ENCODE peak calls at places on chromosomes 16 and 17, in seven cellular contexts. One of them, this sample, is unnamed.
A peak's percentile ranks its signal among the peaks of the same experiment; 100 is the strongest.

GRCh38 chr16:31487720-31488629 is 5.1 kb downstream of the SLC5A2 start:
- DNase-seq in esophagus muscularis mucosa: no peak
- DNase-seq in body of pancreas: peak; percentile 63
- DNase-seq in tibial nerve: no peak
- DNase-seq in prostate gland: peak; percentile 39
- DNase-seq in A673: peak; percentile 60
- DNase-seq in cardiac muscle cell: peak; percentile 70
- DNase-seq in this sample: no peak

GRCh38 chr16:79380990-79381389 is 219.5 kb downstream of the MAF start:
- DNase-seq in esophagus muscularis mucosa: no peak
- DNase-seq in body of pancreas: no peak
- DNase-seq in tibial nerve: no peak
- DNase-seq in prostate gland: no peak
- DNase-seq in A673: no peak
- DNase-seq in cardiac muscle cell: no peak
- DNase-seq in this sample: no peak

GRCh38 chr17:73420897-73421296 is 109.1 kb upstream of the CDC42EP4 start:
- DNase-seq in esophagus muscularis mucosa: no peak
- DNase-seq in body of pancreas: no peak
- DNase-seq in tibial nerve: no peak
- DNase-seq in prostate gland: no peak
- DNase-seq in A673: peak; percentile 47
- DNase-seq in cardiac muscle cell: no peak
- DNase-seq in this sample: peak; percentile 34

GRCh38 chr17:36837616-36838272 is 99.5 kb upstream of the LHX1 start:
- DNase-seq in esophagus muscularis mucosa: no peak
- DNase-seq in body of pancreas: no peak
- DNase-seq in tibial nerve: no peak
- DNase-seq in prostate gland: no peak
- DNase-seq in A673: peak; percentile 27
- DNase-seq in cardiac muscle cell: no peak
- DNase-seq in this sample: no peak

GRCh38 chr16:85650864-85651811 is 37.6 kb downstream of the GINS2 start:
- DNase-seq in esophagus muscularis mucosa: no peak
- DNase-seq in body of pancreas: peak; percentile 53
- DNase-seq in tibial nerve: no peak
- DNase-seq in prostate gland: no peak
- DNase-seq in A673: peak; percentile 58
- DNase-seq in cardiac muscle cell: no peak
- DNase-seq in this sample: peak; percentile 47

GRCh38 chr16:19167710-19168172 is 299 bp upstream of the SYT17 start:
- DNase-seq in esophagus muscularis mucosa: no peak
- DNase-seq in body of pancreas: peak; percentile 69
- DNase-seq in tibial nerve: no peak
- DNase-seq in prostate gland: peak; percentile 71
- DNase-seq in A673: peak; percentile 80
- DNase-seq in cardiac muscle cell: peak; percentile 79
- DNase-seq in this sample: peak; percentile 57

GRCh38 chr16:73025111-73025505 is 22.8 kb downstream of the ZFHX3 start:
- DNase-seq in esophagus muscularis mucosa: no peak
- DNase-seq in body of pancreas: no peak
- DNase-seq in tibial nerve: no peak
- DNase-seq in prostate gland: no peak
- DNase-seq in A673: no peak
- DNase-seq in cardiac muscle cell: no peak
- DNase-seq in this sample: no peak

GRCh38 chr16:84548971-84549844 is 44.7 kb upstream of the MEAK7 start:
- DNase-seq in esophagus muscularis mucosa: no peak
- DNase-seq in body of pancreas: peak; percentile 24
- DNase-seq in tibial nerve: no peak
- DNase-seq in prostate gland: no peak
- DNase-seq in A673: no peak
- DNase-seq in cardiac muscle cell: no peak
- DNase-seq in this sample: no peak

GRCh38 chr17:59124665-59125064 is 18.0 kb upstream of the TRIM37 start:
- DNase-seq in esophagus muscularis mucosa: no peak
- DNase-seq in body of pancreas: no peak
- DNase-seq in tibial nerve: no peak
- DNase-seq in prostate gland: no peak
- DNase-seq in A673: no peak
- DNase-seq in cardiac muscle cell: no peak
- DNase-seq in this sample: no peak

GRCh38 chr16:75402821-75403475 is 30.4 kb downstream of the CFDP1 start:
- DNase-seq in esophagus muscularis mucosa: no peak
- DNase-seq in body of pancreas: peak; percentile 24
- DNase-seq in tibial nerve: peak; percentile 28
- DNase-seq in prostate gland: no peak
- DNase-seq in A673: peak; percentile 65
- DNase-seq in cardiac muscle cell: peak; percentile 40
- DNase-seq in this sample: peak; percentile 42

GRCh38 chr16:17470002-17470870 is 524 bp downstream of the XYLT1 start:
- DNase-seq in esophagus muscularis mucosa: no peak
- DNase-seq in body of pancreas: no peak
- DNase-seq in tibial nerve: no peak
- DNase-seq in prostate gland: no peak
- DNase-seq in A673: no peak
- DNase-seq in cardiac muscle cell: peak; percentile 57
- DNase-seq in this sample: peak; percentile 55

GRCh38 chr16:67339453-67339852 is 12.8 kb downstream of the LRRC36 start:
- DNase-seq in esophagus muscularis mucosa: peak; percentile 8
- DNase-seq in body of pancreas: no peak
- DNase-seq in tibial nerve: no peak
- DNase-seq in prostate gland: no peak
- DNase-seq in A673: no peak
- DNase-seq in cardiac muscle cell: no peak
- DNase-seq in this sample: peak; percentile 16

GRCh38 chr17:44235583-44235936 is 16.1 kb upstream of the UBTF start:
- DNase-seq in esophagus muscularis mucosa: no peak
- DNase-seq in body of pancreas: no peak
- DNase-seq in tibial nerve: no peak
- DNase-seq in prostate gland: no peak
- DNase-seq in A673: no peak
- DNase-seq in cardiac muscle cell: no peak
- DNase-seq in this sample: no peak

GRCh38 chr17:57750109-57750845 is 5.2 kb upstream of the CCDC182 start:
- DNase-seq in esophagus muscularis mucosa: no peak
- DNase-seq in body of pancreas: peak; percentile 46
- DNase-seq in tibial nerve: no peak
- DNase-seq in prostate gland: no peak
- DNase-seq in A673: no peak
- DNase-seq in cardiac muscle cell: no peak
- DNase-seq in this sample: peak; percentile 11

GRCh38 chr17:16516594-16517018 is 24.6 kb upstream of the LRRC75A start:
- DNase-seq in esophagus muscularis mucosa: no peak
- DNase-seq in body of pancreas: no peak
- DNase-seq in tibial nerve: peak; percentile 20
- DNase-seq in prostate gland: no peak
- DNase-seq in A673: peak; percentile 68
- DNase-seq in cardiac muscle cell: peak; percentile 64
- DNase-seq in this sample: no peak

GRCh38 chr16:73213761-73214480 is 166.0 kb upstream of the ZFHX3 start:
- DNase-seq in esophagus muscularis mucosa: no peak
- DNase-seq in body of pancreas: no peak
- DNase-seq in tibial nerve: no peak
- DNase-seq in prostate gland: peak; percentile 58
- DNase-seq in A673: no peak
- DNase-seq in cardiac muscle cell: no peak
- DNase-seq in this sample: no peak

GRCh38 chr17:27975146-27976011 is 67.1 kb upstream of the NLK start:
- DNase-seq in esophagus muscularis mucosa: no peak
- DNase-seq in body of pancreas: peak; percentile 43
- DNase-seq in tibial nerve: no peak
- DNase-seq in prostate gland: no peak
- DNase-seq in A673: no peak
- DNase-seq in cardiac muscle cell: no peak
- DNase-seq in this sample: no peak

GRCh38 chr17:17151055-17151454 is 55.1 kb downstream of the PLD6 start:
- DNase-seq in esophagus muscularis mucosa: no peak
- DNase-seq in body of pancreas: no peak
- DNase-seq in tibial nerve: no peak
- DNase-seq in prostate gland: no peak
- DNase-seq in A673: peak; percentile 26
- DNase-seq in cardiac muscle cell: no peak
- DNase-seq in this sample: no peak

GRCh38 chr17:81520021-81520894 is 7.7 kb upstream of the ACTG1 start:
- DNase-seq in esophagus muscularis mucosa: no peak
- DNase-seq in body of pancreas: no peak
- DNase-seq in tibial nerve: no peak
- DNase-seq in prostate gland: no peak
- DNase-seq in A673: no peak
- DNase-seq in cardiac muscle cell: peak; percentile 12
- DNase-seq in this sample: no peak

GRCh38 chr17:63647065-63647725 is 25.0 kb downstream of the MAP3K3 start:
- DNase-seq in esophagus muscularis mucosa: no peak
- DNase-seq in body of pancreas: no peak
- DNase-seq in tibial nerve: no peak
- DNase-seq in prostate gland: peak; percentile 52
- DNase-seq in A673: no peak
- DNase-seq in cardiac muscle cell: no peak
- DNase-seq in this sample: no peak

GRCh38 chr17:35674552-35674951 is 56.9 kb upstream of the RASL10B start:
- DNase-seq in esophagus muscularis mucosa: no peak
- DNase-seq in body of pancreas: no peak
- DNase-seq in tibial nerve: no peak
- DNase-seq in prostate gland: no peak
- DNase-seq in A673: no peak
- DNase-seq in cardiac muscle cell: no peak
- DNase-seq in this sample: no peak

DNA sequence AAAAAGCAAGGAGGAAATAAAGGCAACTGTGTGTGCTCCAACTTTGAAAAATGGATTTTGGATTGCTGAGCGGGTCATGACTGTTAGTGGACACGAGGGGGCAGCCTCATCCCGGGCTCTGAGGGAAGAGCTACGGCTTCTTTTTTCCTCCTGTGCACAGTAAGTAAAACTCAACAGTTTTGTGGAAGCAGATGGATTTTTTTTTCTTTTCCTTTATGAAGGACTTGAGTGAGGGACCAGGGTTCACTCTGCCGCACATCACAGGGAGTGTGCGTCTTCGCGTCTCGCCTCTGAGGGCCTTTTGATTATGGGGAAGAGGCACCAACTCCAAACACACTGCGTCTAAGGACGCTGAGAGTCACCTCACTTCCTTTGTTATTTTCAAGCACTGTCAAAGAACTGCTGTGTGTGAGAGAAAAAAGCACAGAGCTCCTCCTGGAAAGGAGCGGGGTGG is 80.3 kb upstream of the GOT2 start:
- DNase-seq in esophagus muscularis mucosa: no peak
- DNase-seq in body of pancreas: peak; percentile 34
- DNase-seq in tibial nerve: peak; percentile 17
- DNase-seq in prostate gland: peak; percentile 35
- DNase-seq in A673: peak; percentile 56
- DNase-seq in cardiac muscle cell: peak; percentile 75
- DNase-seq in this sample: peak; percentile 40
- H3K4me3 ChIP-seq in esophagus muscularis mucosa: peak overlapping the region; percentile 34
- H3K4me3 ChIP-seq in body of pancreas: no peak overlapping the region
- H3K4me3 ChIP-seq in tibial nerve: no peak overlapping the region
- H3K4me3 ChIP-seq in prostate gland: no peak overlapping the region
- H3K4me3 ChIP-seq in A673: peak overlapping the region; percentile 27
- H3K4me3 ChIP-seq in cardiac muscle cell: peak overlapping the region; percentile 33
- H3K4me3 ChIP-seq in this sample: no peak overlapping the region

GRCh38 chr16:88747588-88748301 is 37.3 kb downstream of the PIEZO1 start:
- DNase-seq in esophagus muscularis mucosa: no peak
- DNase-seq in body of pancreas: peak; percentile 50
- DNase-seq in tibial nerve: no peak
- DNase-seq in prostate gland: no peak
- DNase-seq in A673: peak; percentile 41
- DNase-seq in cardiac muscle cell: no peak
- DNase-seq in this sample: peak; percentile 66
- TF ChIP-seq CTCF in esophagus muscularis mucosa: no peak
- TF ChIP-seq CTCF in body of pancreas: peak; percentile 34
- TF ChIP-seq CTCF in tibial nerve: no peak
- TF ChIP-seq CTCF in prostate gland: no peak
- TF ChIP-seq CTCF in A673: no peak
- TF ChIP-seq CTCF in cardiac muscle cell: no peak
- TF ChIP-seq CTCF in this sample: peak; percentile 70

GRCh38 chr16:23207485-23207884 is 24.9 kb downstream of the SCNN1G start:
- DNase-seq in esophagus muscularis mucosa: no peak
- DNase-seq in body of pancreas: no peak
- DNase-seq in tibial nerve: no peak
- DNase-seq in prostate gland: no peak
- DNase-seq in A673: no peak
- DNase-seq in cardiac muscle cell: no peak
- DNase-seq in this sample: no peak

GRCh38 chr16:23196577-23196976 is 14.0 kb downstream of the SCNN1G start:
- DNase-seq in esophagus muscularis mucosa: no peak
- DNase-seq in body of pancreas: no peak
- DNase-seq in tibial nerve: no peak
- DNase-seq in prostate gland: no peak
- DNase-seq in A673: no peak
- DNase-seq in cardiac muscle cell: no peak
- DNase-seq in this sample: no peak

GRCh38 chr16:23206986-23207385 is 24.4 kb downstream of the SCNN1G start:
- DNase-seq in esophagus muscularis mucosa: no peak
- DNase-seq in body of pancreas: no peak
- DNase-seq in tibial nerve: no peak
- DNase-seq in prostate gland: no peak
- DNase-seq in A673: no peak
- DNase-seq in cardiac muscle cell: no peak
- DNase-seq in this sample: no peak

DNA sequence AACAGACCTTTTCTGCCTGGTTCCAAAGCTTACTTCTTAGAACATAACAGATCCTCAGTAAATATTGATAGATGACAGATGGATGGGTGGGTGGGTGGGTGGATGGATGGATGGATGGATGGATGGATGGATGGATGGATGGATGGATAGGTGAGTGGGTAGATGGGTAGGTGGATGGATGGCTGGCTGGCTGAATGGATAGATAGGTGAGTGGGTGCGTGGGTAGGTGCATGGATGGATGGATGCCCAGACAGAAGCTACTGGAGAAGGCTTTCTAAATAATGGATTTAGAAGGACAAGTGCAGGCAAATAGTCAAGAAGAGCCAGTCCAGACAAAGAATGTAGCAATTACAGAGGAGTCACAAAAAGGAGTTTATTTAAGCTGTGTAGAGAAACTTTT is 19.6 kb downstream of the SCNN1G start:
- DNase-seq in esophagus muscularis mucosa: no peak
- DNase-seq in body of pancreas: no peak
- DNase-seq in tibial nerve: no peak
- DNase-seq in prostate gland: no peak
- DNase-seq in A673: no peak
- DNase-seq in cardiac muscle cell: no peak
- DNase-seq in this sample: no peak
- H3K4me1 ChIP-seq in esophagus muscularis mucosa: no peaks in the 10 kb centered on the region
- H3K4me1 ChIP-seq in body of pancreas: no peaks in the 10 kb centered on the region
- H3K4me1 ChIP-seq in tibial nerve: no peaks in the 10 kb centered on the region
- H3K4me1 ChIP-seq in prostate gland: peaks cover 2% of the 10 kb centered on the region
- H3K4me1 ChIP-seq in A673: no peaks in the 10 kb centered on the region
- H3K4me1 ChIP-seq in cardiac muscle cell: no peaks in the 10 kb centered on the region
- H3K4me1 ChIP-seq in this sample: no peaks in the 10 kb centered on the region

DNA sequence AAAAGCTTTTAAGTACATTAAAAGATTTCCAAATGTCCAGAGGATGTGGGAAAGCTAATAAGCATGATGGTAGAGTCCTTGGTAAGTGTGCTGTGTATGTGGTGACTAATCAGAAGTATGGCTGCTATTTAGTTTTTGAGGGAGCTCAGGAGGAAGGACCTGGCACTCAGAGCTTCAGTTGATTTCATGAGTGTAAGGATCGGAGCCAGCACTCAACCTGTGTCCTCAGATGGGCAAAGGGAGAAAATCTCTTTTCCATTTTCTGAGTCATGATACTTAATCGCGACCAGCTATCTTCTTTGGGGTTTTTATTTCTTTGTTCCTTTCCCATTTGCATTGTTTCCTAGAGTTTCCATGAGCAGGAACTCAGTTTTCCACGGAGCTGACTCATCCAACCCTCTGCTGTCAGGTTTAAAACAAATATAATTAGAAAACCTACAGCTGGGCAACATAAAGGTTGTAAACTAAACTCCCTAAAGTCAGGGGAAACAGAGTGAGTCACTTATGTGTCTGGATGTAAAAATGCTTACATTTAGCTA is 125.4 kb downstream of the MAP2K6 start:
- DNase-seq in esophagus muscularis mucosa: no peak
- DNase-seq in body of pancreas: no peak
- DNase-seq in tibial nerve: no peak
- DNase-seq in prostate gland: no peak
- DNase-seq in A673: peak; percentile 25
- DNase-seq in cardiac muscle cell: no peak
- DNase-seq in this sample: no peak
- H3K4me3 ChIP-seq in esophagus muscularis mucosa: no peak overlapping the region
- H3K4me3 ChIP-seq in body of pancreas: no peak overlapping the region
- H3K4me3 ChIP-seq in tibial nerve: no peak overlapping the region
- H3K4me3 ChIP-seq in prostate gland: no peak overlapping the region
- H3K4me3 ChIP-seq in A673: no peak overlapping the region
- H3K4me3 ChIP-seq in cardiac muscle cell: no peak overlapping the region
- H3K4me3 ChIP-seq in this sample: no peak overlapping the region

This sample was measured in OCI-LY7.